ENCODE peak calls at places on chromosomes 4 and X, in six cellular contexts. One of them, this sample, is unnamed.

GRCh38 chrX:19744231-19744630 is 143.2 kb downstream of the SH3KBP1 start:
- DNase-seq in H7: no peak
- DNase-seq in CD8-positive, alpha-beta T cell: no peak
- DNase-seq in HL-60: no peak
- DNase-seq in stomach: no peak
- DNase-seq in neuronal stem cell: no peak
- DNase-seq in this sample: no peak

GRCh38 chrX:20451936-20452335 is 185.2 kb upstream of the RPS6KA3 start:
- DNase-seq in H7: no peak
- DNase-seq in CD8-positive, alpha-beta T cell: no peak
- DNase-seq in HL-60: no peak
- DNase-seq in stomach: no peak
- DNase-seq in neuronal stem cell: no peak
- DNase-seq in this sample: no peak

GRCh38 chr4:68581382-68582338 is 5.5 kb upstream of the UGT2B17 start:
- DNase-seq in H7: no peak
- DNase-seq in CD8-positive, alpha-beta T cell: no peak
- DNase-seq in HL-60: no peak
- DNase-seq in stomach: no peak
- DNase-seq in neuronal stem cell: no peak
- DNase-seq in this sample: no peak

GRCh38 chr4:168540865-168541607 is 44.2 kb downstream of the PALLD start:
- DNase-seq in H7: no peak
- DNase-seq in CD8-positive, alpha-beta T cell: no peak
- DNase-seq in HL-60: no peak
- DNase-seq in stomach: no peak
- DNase-seq in neuronal stem cell: no peak
- DNase-seq in this sample: no peak

GRCh38 chr4:16026155-16026761 is 57.6 kb downstream of the PROM1 start:
- DNase-seq in H7: peak
- DNase-seq in CD8-positive, alpha-beta T cell: no peak
- DNase-seq in HL-60: peak
- DNase-seq in stomach: no peak
- DNase-seq in neuronal stem cell: peak
- DNase-seq in this sample: no peak

GRCh38 chr4:7941111-7942018 is 1.7 kb upstream of the AFAP1 start:
- DNase-seq in H7: no peak
- DNase-seq in CD8-positive, alpha-beta T cell: no peak
- DNase-seq in HL-60: no peak
- DNase-seq in stomach: no peak
- DNase-seq in neuronal stem cell: no peak
- DNase-seq in this sample: no peak

GRCh38 chrX:40158036-40158706 is 60.4 kb upstream of the BCOR start:
- DNase-seq in H7: peak
- DNase-seq in CD8-positive, alpha-beta T cell: peak
- DNase-seq in HL-60: no peak
- DNase-seq in stomach: no peak
- DNase-seq in neuronal stem cell: no peak
- DNase-seq in this sample: no peak

GRCh38 chr4:41205854-41206460 is 8.4 kb downstream of the APBB2 start:
- DNase-seq in H7: no peak
- DNase-seq in CD8-positive, alpha-beta T cell: no peak
- DNase-seq in HL-60: no peak
- DNase-seq in stomach: no peak
- DNase-seq in neuronal stem cell: no peak
- DNase-seq in this sample: no peak

GRCh38 chrX:16586371-16587112 is 63.4 kb upstream of the S100G start:
- DNase-seq in H7: peak
- DNase-seq in CD8-positive, alpha-beta T cell: no peak
- DNase-seq in HL-60: no peak
- DNase-seq in stomach: no peak
- DNase-seq in neuronal stem cell: no peak
- DNase-seq in this sample: no peak

GRCh38 chr4:155338196-155338595 is 38.6 kb downstream of the MAP9 start:
- DNase-seq in H7: no peak
- DNase-seq in CD8-positive, alpha-beta T cell: no peak
- DNase-seq in HL-60: no peak
- DNase-seq in stomach: no peak
- DNase-seq in neuronal stem cell: no peak
- DNase-seq in this sample: no peak

GRCh38 chrX:71492086-71493065 is 40.5 kb upstream of the OGT start:
- DNase-seq in H7: peak
- DNase-seq in CD8-positive, alpha-beta T cell: peak
- DNase-seq in HL-60: peak
- DNase-seq in stomach: peak
- DNase-seq in neuronal stem cell: no peak
- DNase-seq in this sample: no peak

GRCh38 chr4:88938138-88938537 is 118.8 kb downstream of the FAM13A start:
- DNase-seq in H7: no peak
- DNase-seq in CD8-positive, alpha-beta T cell: no peak
- DNase-seq in HL-60: no peak
- DNase-seq in stomach: no peak
- DNase-seq in neuronal stem cell: no peak
- DNase-seq in this sample: peak

GRCh38 chr4:82775243-82775642 is 23.4 kb downstream of the SCD5 start:
- DNase-seq in H7: no peak
- DNase-seq in CD8-positive, alpha-beta T cell: no peak
- DNase-seq in HL-60: no peak
- DNase-seq in stomach: no peak
- DNase-seq in neuronal stem cell: no peak
- DNase-seq in this sample: no peak

GRCh38 chrX:23773601-23774175 is 9.3 kb upstream of the SAT1 start:
- DNase-seq in H7: no peak
- DNase-seq in CD8-positive, alpha-beta T cell: no peak
- DNase-seq in HL-60: no peak
- DNase-seq in stomach: no peak
- DNase-seq in neuronal stem cell: no peak
- DNase-seq in this sample: no peak

GRCh38 chr4:8297691-8298485 is 28.3 kb downstream of the HTRA3 start:
- DNase-seq in H7: no peak
- DNase-seq in CD8-positive, alpha-beta T cell: no peak
- DNase-seq in HL-60: no peak
- DNase-seq in stomach: no peak
- DNase-seq in neuronal stem cell: no peak
- DNase-seq in this sample: no peak

GRCh38 chr4:8427761-8428287 is 12.7 kb downstream of the ACOX3 start:
- DNase-seq in H7: peak
- DNase-seq in CD8-positive, alpha-beta T cell: no peak
- DNase-seq in HL-60: peak
- DNase-seq in stomach: no peak
- DNase-seq in neuronal stem cell: no peak
- DNase-seq in this sample: no peak

GRCh38 chr4:153547520-153547919 is 81.4 kb downstream of the TMEM131L start:
- DNase-seq in H7: no peak
- DNase-seq in CD8-positive, alpha-beta T cell: no peak
- DNase-seq in HL-60: no peak
- DNase-seq in stomach: no peak
- DNase-seq in neuronal stem cell: no peak
- DNase-seq in this sample: no peak

GRCh38 chr4:80138556-80139538 is 58.5 kb upstream of the PRDM8 start:
- DNase-seq in H7: no peak
- DNase-seq in CD8-positive, alpha-beta T cell: peak
- DNase-seq in HL-60: peak
- DNase-seq in stomach: no peak
- DNase-seq in neuronal stem cell: no peak
- DNase-seq in this sample: peak

GRCh38 chrX:148874621-148875020 is 374.2 kb downstream of the AFF2 start:
- DNase-seq in H7: no peak
- DNase-seq in CD8-positive, alpha-beta T cell: no peak
- DNase-seq in HL-60: no peak
- DNase-seq in stomach: no peak
- DNase-seq in neuronal stem cell: no peak
- DNase-seq in this sample: no peak

GRCh38 chrX:18886344-18887161 is 97.4 kb downstream of the PHKA2 start:
- DNase-seq in H7: peak
- DNase-seq in CD8-positive, alpha-beta T cell: peak
- DNase-seq in HL-60: peak
- DNase-seq in stomach: peak
- DNase-seq in neuronal stem cell: peak
- DNase-seq in this sample: no peak

GRCh38 chr4:87209696-87210095 is 10.7 kb downstream of the KLHL8 start:
- DNase-seq in H7: no peak
- DNase-seq in CD8-positive, alpha-beta T cell: no peak
- DNase-seq in HL-60: peak
- DNase-seq in stomach: peak
- DNase-seq in neuronal stem cell: no peak
- DNase-seq in this sample: no peak

GRCh38 chrX:16208601-16209000 is 41.3 kb downstream of the MAGEB17 start:
- DNase-seq in H7: no peak
- DNase-seq in CD8-positive, alpha-beta T cell: no peak
- DNase-seq in HL-60: no peak
- DNase-seq in stomach: no peak
- DNase-seq in neuronal stem cell: no peak
- DNase-seq in this sample: no peak

DNA sequence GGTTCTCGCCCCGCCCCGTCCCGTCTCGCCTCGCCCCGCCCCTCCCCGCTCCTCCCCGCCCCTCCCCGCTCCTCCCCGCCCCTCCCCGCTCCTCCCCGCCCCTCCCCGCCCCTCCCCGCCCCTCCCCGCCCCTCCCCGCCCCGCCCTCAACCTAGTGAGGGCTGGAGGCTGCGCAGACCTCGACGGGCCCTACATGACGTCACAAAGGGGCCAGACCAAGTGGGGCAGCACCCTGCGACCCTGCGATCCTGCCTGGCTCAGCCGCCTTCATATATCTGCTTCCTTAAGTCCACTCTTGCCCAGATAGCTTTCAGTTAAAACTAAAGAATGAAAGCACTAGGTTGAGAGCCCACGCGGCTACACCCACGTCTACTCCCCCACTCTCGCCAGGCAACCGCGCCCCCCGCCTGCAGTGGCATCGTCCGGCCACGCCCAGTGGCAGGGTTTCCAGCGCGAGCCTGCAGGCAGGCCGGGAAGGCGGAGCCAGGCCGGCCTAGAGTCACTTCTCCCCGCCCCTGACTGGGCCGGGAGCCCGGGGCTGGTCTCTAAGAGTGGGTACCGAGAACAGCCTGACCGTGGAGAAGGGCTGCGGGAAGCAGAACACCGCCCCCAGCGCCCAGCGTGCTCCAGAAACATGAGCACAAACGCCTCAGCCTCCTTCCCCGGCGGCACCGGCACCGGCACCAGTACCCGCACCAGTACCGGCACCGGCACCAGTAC is 1.5 kb upstream of the MAOA start:
- DNase-seq in H7: peak
- DNase-seq in CD8-positive, alpha-beta T cell: peak
- DNase-seq in HL-60: peak
- DNase-seq in stomach: peak
- DNase-seq in neuronal stem cell: peak
- DNase-seq in this sample: peak
- H3K4me3 ChIP-seq in H7: peak
- H3K4me3 ChIP-seq in CD8-positive, alpha-beta T cell: peak
- H3K4me3 ChIP-seq in HL-60: peak
- H3K4me3 ChIP-seq in stomach: peak
- H3K4me3 ChIP-seq in neuronal stem cell: peak
- H3K4me3 ChIP-seq in this sample: peak

GRCh38 chrX:41475166-41475565 is 28.0 kb downstream of the NYX start:
- DNase-seq in H7: peak
- DNase-seq in CD8-positive, alpha-beta T cell: no peak
- DNase-seq in HL-60: no peak
- DNase-seq in stomach: no peak
- DNase-seq in neuronal stem cell: peak
- DNase-seq in this sample: no peak
- H3K4me3 ChIP-seq in H7: no peak
- H3K4me3 ChIP-seq in CD8-positive, alpha-beta T cell: no peak
- H3K4me3 ChIP-seq in HL-60: no peak
- H3K4me3 ChIP-seq in stomach: no peak
- H3K4me3 ChIP-seq in neuronal stem cell: no peak
- H3K4me3 ChIP-seq in this sample: no peak

DNA sequence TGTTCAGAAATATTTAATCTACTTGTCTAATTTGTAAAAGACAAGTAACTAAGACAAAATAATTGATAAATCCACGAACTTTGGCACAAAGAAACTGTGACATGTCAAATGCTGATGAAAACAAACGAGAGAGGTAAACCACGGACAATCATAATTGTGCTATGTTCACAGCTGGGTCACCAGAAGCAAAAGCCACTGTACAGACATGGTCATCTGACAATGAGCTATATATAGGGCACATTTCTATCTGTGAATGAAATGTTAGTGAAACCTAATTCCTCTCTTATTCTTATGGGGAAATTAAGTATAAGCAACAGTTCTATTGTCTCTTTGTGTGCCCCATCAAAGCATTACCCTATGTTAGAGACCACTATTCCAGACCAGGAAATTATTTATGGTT is 444.0 kb upstream of the TRAM1L1 start:
- DNase-seq in H7: no peak
- DNase-seq in CD8-positive, alpha-beta T cell: no peak
- DNase-seq in HL-60: no peak
- DNase-seq in stomach: no peak
- DNase-seq in neuronal stem cell: no peak
- DNase-seq in this sample: no peak
- H3K4me3 ChIP-seq in H7: no peak
- H3K4me3 ChIP-seq in CD8-positive, alpha-beta T cell: no peak
- H3K4me3 ChIP-seq in HL-60: no peak
- H3K4me3 ChIP-seq in stomach: no peak
- H3K4me3 ChIP-seq in neuronal stem cell: no peak
- H3K4me3 ChIP-seq in this sample: no peak

GRCh38 chrX:69151898-69152297 is 13.4 kb downstream of the PJA1 start:
- DNase-seq in H7: no peak
- DNase-seq in CD8-positive, alpha-beta T cell: peak
- DNase-seq in HL-60: no peak
- DNase-seq in stomach: no peak
- DNase-seq in neuronal stem cell: no peak
- DNase-seq in this sample: no peak
- H3K4me3 ChIP-seq in H7: no peak
- H3K4me3 ChIP-seq in CD8-positive, alpha-beta T cell: no peak
- H3K4me3 ChIP-seq in HL-60: no peak
- H3K4me3 ChIP-seq in stomach: no peak
- H3K4me3 ChIP-seq in neuronal stem cell: no peak
- H3K4me3 ChIP-seq in this sample: no peak

DNA sequence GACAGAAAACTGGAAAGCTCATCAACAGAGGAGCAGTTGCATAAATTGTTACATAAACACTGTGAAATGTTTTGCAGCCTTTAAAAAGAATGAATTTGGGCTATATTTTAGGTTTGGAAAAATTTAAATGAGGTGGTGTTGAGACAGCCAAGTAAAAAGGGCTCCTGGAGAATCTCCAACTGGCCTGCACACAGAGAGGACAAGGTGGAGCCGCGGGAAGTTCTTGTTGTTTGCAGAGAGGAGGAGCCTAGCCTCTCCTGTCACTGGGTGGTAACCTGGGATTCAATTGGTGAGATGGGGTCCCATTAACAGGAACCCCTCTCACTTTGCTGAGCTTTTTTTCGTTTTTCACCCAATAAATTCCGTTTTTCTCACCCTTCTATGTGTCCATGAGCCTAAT is 13.4 kb downstream of the GIMD1 start:
- DNase-seq in H7: no peak
- DNase-seq in CD8-positive, alpha-beta T cell: no peak
- DNase-seq in HL-60: no peak
- DNase-seq in stomach: no peak
- DNase-seq in neuronal stem cell: no peak
- DNase-seq in this sample: no peak
- H3K4me3 ChIP-seq in H7: no peak
- H3K4me3 ChIP-seq in CD8-positive, alpha-beta T cell: no peak
- H3K4me3 ChIP-seq in HL-60: no peak
- H3K4me3 ChIP-seq in stomach: no peak
- H3K4me3 ChIP-seq in neuronal stem cell: no peak
- H3K4me3 ChIP-seq in this sample: no peak

GRCh38 chr4:186104895-186105720 is 604 bp downstream of the FAM149A start:
- DNase-seq in H7: peak
- DNase-seq in CD8-positive, alpha-beta T cell: no peak
- DNase-seq in HL-60: no peak
- DNase-seq in stomach: peak
- DNase-seq in neuronal stem cell: no peak
- DNase-seq in this sample: no peak
- H3K4me3 ChIP-seq in H7: peak
- H3K4me3 ChIP-seq in CD8-positive, alpha-beta T cell: peak
- H3K4me3 ChIP-seq in HL-60: no peak
- H3K4me3 ChIP-seq in stomach: peak
- H3K4me3 ChIP-seq in neuronal stem cell: peak
- H3K4me3 ChIP-seq in this sample: peak

This sample was measured in HFF-Myc.